ENCODE peak calls at places on chromosomes 2 and 18, in ten cellular contexts. One of them, this sample, is unnamed.

GRCh38 chr18:32881009-32881408 is 108.2 kb upstream of the KLHL14 start:
- DNase-seq in heart right ventricle: no peak
- DNase-seq in psoas muscle: no peak
- DNase-seq in aorta: no peak
- DNase-seq in mesendoderm: no peak
- DNase-seq in AG04450: no peak
- DNase-seq in ovary: no peak
- DNase-seq in heart left ventricle: no peak
- DNase-seq in iPS DF 6.9: no peak
- DNase-seq in GM12878: no peak
- DNase-seq in this sample: no peak

GRCh38 chr2:72936669-72937355 is 19.5 kb downstream of the EMX1 start:
- DNase-seq in heart right ventricle: no peak
- DNase-seq in psoas muscle: peak
- DNase-seq in aorta: no peak
- DNase-seq in mesendoderm: no peak
- DNase-seq in AG04450: no peak
- DNase-seq in ovary: no peak
- DNase-seq in heart left ventricle: no peak
- DNase-seq in iPS DF 6.9: no peak
- DNase-seq in GM12878: no peak
- DNase-seq in this sample: no peak

GRCh38 chr2:45279356-45279755 is 270.1 kb upstream of the SIX2 start:
- DNase-seq in heart right ventricle: no peak
- DNase-seq in psoas muscle: no peak
- DNase-seq in aorta: no peak
- DNase-seq in mesendoderm: no peak
- DNase-seq in AG04450: no peak
- DNase-seq in ovary: no peak
- DNase-seq in heart left ventricle: no peak
- DNase-seq in iPS DF 6.9: no peak
- DNase-seq in GM12878: no peak
- DNase-seq in this sample: no peak

GRCh38 chr18:24209558-24209957 is 70.7 kb downstream of the CABYR start:
- DNase-seq in heart right ventricle: no peak
- DNase-seq in psoas muscle: no peak
- DNase-seq in aorta: no peak
- DNase-seq in mesendoderm: no peak
- DNase-seq in AG04450: no peak
- DNase-seq in ovary: no peak
- DNase-seq in heart left ventricle: no peak
- DNase-seq in iPS DF 6.9: no peak
- DNase-seq in GM12878: no peak
- DNase-seq in this sample: no peak

GRCh38 chr2:60553496-60553991 is at the start of gene BCL11A:
- DNase-seq in heart right ventricle: peak
- DNase-seq in psoas muscle: no peak
- DNase-seq in aorta: peak
- DNase-seq in mesendoderm: peak
- DNase-seq in AG04450: peak
- DNase-seq in ovary: peak
- DNase-seq in heart left ventricle: peak
- DNase-seq in iPS DF 6.9: no peak
- DNase-seq in GM12878: no peak
- DNase-seq in this sample: peak

GRCh38 chr2:174981336-174981735 is 23.8 kb downstream of the CHN1 start:
- DNase-seq in heart right ventricle: no peak
- DNase-seq in psoas muscle: no peak
- DNase-seq in aorta: no peak
- DNase-seq in mesendoderm: no peak
- DNase-seq in AG04450: no peak
- DNase-seq in ovary: no peak
- DNase-seq in heart left ventricle: no peak
- DNase-seq in iPS DF 6.9: no peak
- DNase-seq in GM12878: no peak
- DNase-seq in this sample: no peak

GRCh38 chr18:13548106-13548819 is 178.1 kb downstream of the FAM210A start:
- DNase-seq in heart right ventricle: no peak
- DNase-seq in psoas muscle: no peak
- DNase-seq in aorta: no peak
- DNase-seq in mesendoderm: peak
- DNase-seq in AG04450: no peak
- DNase-seq in ovary: no peak
- DNase-seq in heart left ventricle: no peak
- DNase-seq in iPS DF 6.9: no peak
- DNase-seq in GM12878: no peak
- DNase-seq in this sample: no peak

GRCh38 chr2:154497019-154497418 is 201.5 kb upstream of the KCNJ3 start:
- DNase-seq in heart right ventricle: no peak
- DNase-seq in psoas muscle: no peak
- DNase-seq in aorta: no peak
- DNase-seq in mesendoderm: no peak
- DNase-seq in AG04450: no peak
- DNase-seq in ovary: no peak
- DNase-seq in heart left ventricle: no peak
- DNase-seq in iPS DF 6.9: no peak
- DNase-seq in GM12878: no peak
- DNase-seq in this sample: no peak

GRCh38 chr18:78074400-78075020 is 824.9 kb downstream of the GALR1 start:
- DNase-seq in heart right ventricle: no peak
- DNase-seq in psoas muscle: no peak
- DNase-seq in aorta: no peak
- DNase-seq in mesendoderm: no peak
- DNase-seq in AG04450: no peak
- DNase-seq in ovary: no peak
- DNase-seq in heart left ventricle: no peak
- DNase-seq in iPS DF 6.9: no peak
- DNase-seq in GM12878: no peak
- DNase-seq in this sample: no peak

GRCh38 chr2:112880081-112880531 is 30.9 kb upstream of the IL37 start:
- DNase-seq in heart right ventricle: no peak
- DNase-seq in psoas muscle: no peak
- DNase-seq in aorta: no peak
- DNase-seq in mesendoderm: no peak
- DNase-seq in AG04450: peak
- DNase-seq in ovary: no peak
- DNase-seq in heart left ventricle: no peak
- DNase-seq in iPS DF 6.9: no peak
- DNase-seq in GM12878: no peak
- DNase-seq in this sample: no peak

GRCh38 chr2:157898591-157898996 is 22.5 kb upstream of the ACVR1 start:
- DNase-seq in heart right ventricle: no peak
- DNase-seq in psoas muscle: peak
- DNase-seq in aorta: no peak
- DNase-seq in mesendoderm: peak
- DNase-seq in AG04450: peak
- DNase-seq in ovary: peak
- DNase-seq in heart left ventricle: no peak
- DNase-seq in iPS DF 6.9: no peak
- DNase-seq in GM12878: no peak
- DNase-seq in this sample: no peak

GRCh38 chr2:127218843-127219715 is 1.0 kb downstream of the CYP27C1 start:
- DNase-seq in heart right ventricle: no peak
- DNase-seq in psoas muscle: no peak
- DNase-seq in aorta: no peak
- DNase-seq in mesendoderm: peak
- DNase-seq in AG04450: no peak
- DNase-seq in ovary: no peak
- DNase-seq in heart left ventricle: no peak
- DNase-seq in iPS DF 6.9: no peak
- DNase-seq in GM12878: no peak
- DNase-seq in this sample: no peak

GRCh38 chr2:81283081-81283480 is 978.5 kb upstream of the LRRTM1 start:
- DNase-seq in heart right ventricle: no peak
- DNase-seq in psoas muscle: no peak
- DNase-seq in aorta: no peak
- DNase-seq in mesendoderm: no peak
- DNase-seq in AG04450: no peak
- DNase-seq in ovary: no peak
- DNase-seq in heart left ventricle: no peak
- DNase-seq in iPS DF 6.9: no peak
- DNase-seq in GM12878: no peak
- DNase-seq in this sample: no peak

GRCh38 chr18:34835466-34835865 is 125.4 kb downstream of the DTNA start:
- DNase-seq in heart right ventricle: no peak
- DNase-seq in psoas muscle: no peak
- DNase-seq in aorta: no peak
- DNase-seq in mesendoderm: no peak
- DNase-seq in AG04450: no peak
- DNase-seq in ovary: no peak
- DNase-seq in heart left ventricle: no peak
- DNase-seq in iPS DF 6.9: no peak
- DNase-seq in GM12878: no peak
- DNase-seq in this sample: no peak

GRCh38 chr18:11666176-11666575 is 22.9 kb upstream of the GNAL start:
- DNase-seq in heart right ventricle: no peak
- DNase-seq in psoas muscle: no peak
- DNase-seq in aorta: no peak
- DNase-seq in mesendoderm: no peak
- DNase-seq in AG04450: no peak
- DNase-seq in ovary: no peak
- DNase-seq in heart left ventricle: no peak
- DNase-seq in iPS DF 6.9: no peak
- DNase-seq in GM12878: no peak
- DNase-seq in this sample: no peak

GRCh38 chr18:12598181-12598921 is 59.6 kb downstream of the SPIRE1 start:
- DNase-seq in heart right ventricle: no peak
- DNase-seq in psoas muscle: no peak
- DNase-seq in aorta: no peak
- DNase-seq in mesendoderm: peak
- DNase-seq in AG04450: no peak
- DNase-seq in ovary: no peak
- DNase-seq in heart left ventricle: no peak
- DNase-seq in iPS DF 6.9: no peak
- DNase-seq in GM12878: no peak
- DNase-seq in this sample: no peak

GRCh38 chr2:33532966-33533365 is 56.5 kb downstream of the RASGRP3 start:
- DNase-seq in heart right ventricle: no peak
- DNase-seq in psoas muscle: no peak
- DNase-seq in aorta: no peak
- DNase-seq in mesendoderm: no peak
- DNase-seq in AG04450: no peak
- DNase-seq in ovary: no peak
- DNase-seq in heart left ventricle: no peak
- DNase-seq in iPS DF 6.9: no peak
- DNase-seq in GM12878: no peak
- DNase-seq in this sample: no peak
- H3K27ac ChIP-seq in heart right ventricle: peak
- H3K27ac ChIP-seq in psoas muscle: peak
- H3K27ac ChIP-seq in aorta: no peak
- H3K27ac ChIP-seq in mesendoderm: no peak
- H3K27ac ChIP-seq in AG04450: no peak
- H3K27ac ChIP-seq in ovary: no peak
- H3K27ac ChIP-seq in heart left ventricle: peak
- H3K27ac ChIP-seq in iPS DF 6.9: no peak
- H3K27ac ChIP-seq in GM12878: peak
- H3K27ac ChIP-seq in this sample: no peak

DNA sequence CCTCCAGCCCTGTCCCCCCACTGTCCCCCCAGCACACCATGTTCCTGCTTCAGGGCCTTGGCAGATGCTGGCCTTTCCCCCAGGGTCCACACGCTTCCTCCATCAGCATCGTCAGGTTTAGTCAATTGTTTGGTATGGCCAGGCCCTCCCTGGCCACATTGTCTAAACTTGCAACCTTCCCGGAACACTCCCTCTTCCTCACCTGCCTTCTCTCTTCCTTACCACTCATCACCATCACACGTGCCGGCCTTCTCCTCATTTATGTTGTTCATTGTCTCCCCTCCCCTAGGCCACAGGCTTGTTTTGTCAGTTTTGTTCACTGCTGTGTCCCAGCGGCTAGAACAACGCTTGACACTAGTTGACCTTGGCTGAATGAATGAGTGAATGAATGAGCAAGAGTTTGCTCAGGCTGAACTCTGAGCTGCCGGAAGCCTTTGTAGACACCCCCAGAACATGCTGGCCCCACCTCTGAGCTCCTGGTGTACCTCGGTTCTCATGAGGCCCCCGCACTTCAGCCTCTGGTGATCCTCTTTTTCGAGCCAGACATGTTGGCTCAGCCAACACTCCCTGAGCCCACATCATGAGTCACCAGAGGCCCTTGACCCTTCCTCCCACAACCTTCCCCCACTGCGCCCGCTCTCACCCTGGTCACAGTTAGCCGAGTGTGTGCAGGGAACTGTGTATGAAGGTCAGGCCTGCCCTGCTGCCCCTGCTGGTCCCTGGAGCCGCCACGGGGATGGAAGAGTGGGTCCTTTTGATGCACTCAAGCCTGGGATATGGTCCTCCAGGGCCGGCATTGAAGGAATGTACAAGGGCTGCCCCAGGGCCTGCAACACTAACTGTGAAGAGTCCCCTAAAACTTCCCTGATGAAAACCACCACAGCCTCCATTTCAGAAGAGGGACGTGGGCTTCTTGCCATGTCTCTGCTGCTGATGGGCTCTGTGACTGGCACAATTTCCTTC is 57.5 kb downstream of the HS1BP3 start:
- DNase-seq in heart right ventricle: no peak
- DNase-seq in psoas muscle: peak
- DNase-seq in aorta: peak
- DNase-seq in mesendoderm: no peak
- DNase-seq in AG04450: peak
- DNase-seq in ovary: peak
- DNase-seq in heart left ventricle: no peak
- DNase-seq in iPS DF 6.9: no peak
- DNase-seq in GM12878: no peak
- DNase-seq in this sample: peak
- H3K27ac ChIP-seq in heart right ventricle: no peak
- H3K27ac ChIP-seq in psoas muscle: no peak
- H3K27ac ChIP-seq in aorta: no peak
- H3K27ac ChIP-seq in mesendoderm: no peak
- H3K27ac ChIP-seq in AG04450: peak
- H3K27ac ChIP-seq in ovary: peak
- H3K27ac ChIP-seq in heart left ventricle: no peak
- H3K27ac ChIP-seq in iPS DF 6.9: no peak
- H3K27ac ChIP-seq in GM12878: no peak
- H3K27ac ChIP-seq in this sample: peak

GRCh38 chr2:64769392-64770044 is 115.8 kb upstream of the SERTAD2 start:
- DNase-seq in heart right ventricle: no peak
- DNase-seq in psoas muscle: no peak
- DNase-seq in aorta: no peak
- DNase-seq in mesendoderm: no peak
- DNase-seq in AG04450: no peak
- DNase-seq in ovary: no peak
- DNase-seq in heart left ventricle: no peak
- DNase-seq in iPS DF 6.9: no peak
- DNase-seq in GM12878: no peak
- DNase-seq in this sample: no peak
- H3K27ac ChIP-seq in heart right ventricle: no peak
- H3K27ac ChIP-seq in psoas muscle: no peak
- H3K27ac ChIP-seq in aorta: no peak
- H3K27ac ChIP-seq in mesendoderm: no peak
- H3K27ac ChIP-seq in AG04450: no peak
- H3K27ac ChIP-seq in ovary: no peak
- H3K27ac ChIP-seq in heart left ventricle: peak
- H3K27ac ChIP-seq in iPS DF 6.9: no peak
- H3K27ac ChIP-seq in GM12878: no peak
- H3K27ac ChIP-seq in this sample: no peak

DNA sequence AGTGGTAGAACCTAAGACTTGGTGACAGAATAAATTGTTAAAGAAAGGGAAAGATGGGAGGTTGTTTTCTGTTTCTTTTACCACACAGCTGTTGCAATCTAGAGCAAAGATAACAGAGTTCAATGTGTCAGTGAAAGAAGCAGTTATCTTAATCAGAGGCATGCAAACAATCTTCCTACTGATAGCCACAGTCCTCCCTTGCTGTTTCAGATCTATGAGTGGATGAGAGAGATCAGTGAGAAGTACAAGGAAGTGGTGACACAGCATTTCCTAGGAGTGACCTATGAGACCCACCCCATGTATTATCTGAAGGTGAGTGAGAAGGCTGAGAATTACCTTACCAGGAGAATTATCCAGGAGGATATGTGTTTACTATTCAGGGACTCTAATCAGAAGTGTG is 15.9 kb downstream of the CPO start:
- DNase-seq in heart right ventricle: no peak
- DNase-seq in psoas muscle: no peak
- DNase-seq in aorta: no peak
- DNase-seq in mesendoderm: peak
- DNase-seq in AG04450: no peak
- DNase-seq in ovary: no peak
- DNase-seq in heart left ventricle: no peak
- DNase-seq in iPS DF 6.9: no peak
- DNase-seq in GM12878: no peak
- DNase-seq in this sample: no peak
- H3K27ac ChIP-seq in heart right ventricle: no peak
- H3K27ac ChIP-seq in psoas muscle: no peak
- H3K27ac ChIP-seq in aorta: no peak
- H3K27ac ChIP-seq in mesendoderm: no peak
- H3K27ac ChIP-seq in AG04450: no peak
- H3K27ac ChIP-seq in ovary: no peak
- H3K27ac ChIP-seq in heart left ventricle: no peak
- H3K27ac ChIP-seq in iPS DF 6.9: no peak
- H3K27ac ChIP-seq in GM12878: no peak
- H3K27ac ChIP-seq in this sample: no peak